ENCODE peak calls at places on chromosomes 6 and 20, in six cellular contexts. G, I, R, M, S and H are unnamed samples.

GRCh38 chr6:140546640-140547039 is 1172.2 kb upstream of the CITED2 start:
- DNase-seq in M (no peak), R (no peak), G (no peak), S (no peak), I (no peak), H (no peak)

GRCh38 chr6:33375143-33375649 is 16.4 kb upstream of the KIFC1 start:
- DNase-seq in M (peak), S (peak), I (no peak), G (no peak), R (no peak), H (no peak)

GRCh38 chr6:54327631-54328030 is 19.4 kb downstream of the TINAG start:
- DNase-seq in G (no peak), M (no peak), S (no peak), I (no peak), R (no peak), H (no peak)

GRCh38 chr20:60295214-60295613 is 337.0 kb downstream of the CDH26 start:
- DNase-seq in G (no peak), I (no peak), R (no peak), S (no peak), M (no peak), H (no peak)

GRCh38 chr6:583639-584038 is 73.3 kb downstream of the HUS1B start:
- DNase-seq in G (no peak), R (no peak), I (no peak), M (no peak), S (peak), H (no peak)

GRCh38 chr6:144063246-144063743 is 32.1 kb downstream of the SF3B5 start:
- DNase-seq in G (no peak), M (peak), R (peak), I (no peak), S (no peak), H (peak)

GRCh38 chr20:10731190-10731955 is 57.6 kb upstream of the JAG1 start:
- DNase-seq in I (no peak), G (no peak), R (no peak), S (peak), M (no peak), H (no peak)

GRCh38 chr20:7710440-7710839 is 229.8 kb downstream of the HAO1 start:
- DNase-seq in R (no peak), I (no peak), M (no peak), S (no peak), G (no peak), H (no peak)

GRCh38 chr6:34378470-34378869 is 14.0 kb downstream of the NUDT3 start:
- DNase-seq in R (no peak), G (no peak), I (no peak), S (no peak), M (no peak), H (no peak)

GRCh38 chr6:46930331-46930730 is 8.6 kb upstream of the ADGRF5 start:
- DNase-seq in M (no peak), R (no peak), G (no peak), S (no peak), I (no peak), H (no peak)

GRCh38 chr6:26045046-26045938 is 41.9 kb upstream of the HFE start:
- DNase-seq in M (peak), S (peak), G (peak), I (peak), R (peak), H (peak)

GRCh38 chr6:65979120-65979519 is 272.1 kb upstream of the EYS start:
- DNase-seq in G (no peak), I (no peak), M (no peak), S (no peak), R (no peak), H (no peak)

GRCh38 chr6:7468382-7469081 is 72.9 kb upstream of the DSP start:
- DNase-seq in I (no peak), G (no peak), R (no peak), M (no peak), S (no peak), H (no peak)

GRCh38 chr6:43923376-43924221 is 153.6 kb downstream of the VEGFA start:
- DNase-seq in I (no peak), R (no peak), M (no peak), S (no peak), G (no peak), H (no peak)

GRCh38 chr6:108027594-108027993 is 46.9 kb downstream of the OSTM1 start:
- DNase-seq in M (peak), R (no peak), G (no peak), I (no peak), S (peak), H (peak)

GRCh38 chr6:5498579-5498899 is 237.2 kb downstream of the FARS2 start:
- DNase-seq in G (no peak), S (no peak), M (no peak), I (no peak), R (no peak), H (no peak)

GRCh38 chr6:9140181-9140580 is 704.8 kb upstream of the SLC35B3 start:
- DNase-seq in R (no peak), G (no peak), I (no peak), S (peak), M (peak), H (peak)

GRCh38 chr6:83430606-83431544 is at the start of gene ME1:
- DNase-seq in R (peak), M (peak), G (no peak), S (peak), I (peak), H (peak)

GRCh38 chr6:139839506-139840156 is 465.2 kb upstream of the CITED2 start:
- DNase-seq in S (no peak), I (no peak), M (no peak), R (no peak), G (no peak), H (no peak)

GRCh38 chr6:8215631-8216030 is 113.3 kb upstream of the EEF1E1 start:
- DNase-seq in R (no peak), S (no peak), M (no peak), I (no peak), G (no peak), H (no peak)

GRCh38 chr6:31711233-31711632 is 3.9 kb upstream of the LY6G6D start:
- DNase-seq in G (no peak), M (peak), I (no peak), R (no peak), S (no peak), H (no peak)

GRCh38 chr6:1322725-1323219 is 10.9 kb downstream of the FOXQ1 start:
- DNase-seq in R (no peak), I (no peak), S (no peak), G (no peak), M (no peak), H (no peak)

GRCh38 chr6:119331676-119332286 is 17.8 kb downstream of the MAN1A1 start:
- DNase-seq in M (no peak), S (no peak), G (no peak), R (no peak), I (no peak), H (no peak)

GRCh38 chr6:130434174-130434873 is 68.5 kb downstream of the TMEM200A start:
- DNase-seq in G (no peak), M (no peak), R (no peak), S (no peak), I (no peak), H (no peak)

GRCh38 chr20:44287272-44288097 is 23.5 kb downstream of the FITM2 start:
- DNase-seq in G (no peak), M (peak), S (no peak), R (no peak), I (no peak), H (no peak)

GRCh38 chr6:162260024-162260423 is 467.5 kb downstream of the PRKN start:
- DNase-seq in S (no peak), I (no peak), R (no peak), G (no peak), M (no peak), H (no peak)

GRCh38 chr6:143286280-143286795 is 164.2 kb downstream of the ADAT2 start:
- DNase-seq in S (no peak), M (no peak), I (no peak), R (no peak), G (no peak), H (no peak)

GRCh38 chr20:38935285-38935684 is 9.1 kb downstream of the FAM83D start:
- DNase-seq in M (no peak), G (no peak), S (peak), R (no peak), I (no peak), H (no peak)

GRCh38 chr6:53043626-53044025 is 21.6 kb upstream of the FBXO9 start:
- DNase-seq in S (no peak), G (no peak), M (no peak), R (no peak), I (no peak), H (no peak)

GRCh38 chr20:47660983-47661711 is 124.1 kb downstream of the SULF2 start:
- DNase-seq in R (no peak), M (no peak), S (no peak), I (no peak), G (no peak), H (no peak)

GRCh38 chr20:34403908-34404307 is 40.8 kb downstream of the ITCH start:
- DNase-seq in S (no peak), M (no peak), I (no peak), G (no peak), R (peak), H (no peak)

GRCh38 chr6:84218091-84218490 is 9.4 kb downstream of the CEP162 start:
- DNase-seq in I (no peak), M (no peak), S (no peak), G (no peak), R (no peak), H (no peak)

GRCh38 chr6:1136856-1137255 is 175.0 kb upstream of the FOXQ1 start:
- DNase-seq in S (no peak), I (no peak), M (no peak), G (no peak), R (no peak), H (no peak)

GRCh38 chr6:11366934-11367637 is 134.6 kb upstream of the NEDD9 start:
- DNase-seq in G (no peak), S (no peak), M (no peak), R (no peak), I (no peak), H (no peak)

GRCh38 chr6:1334725-1335124 is 22.8 kb downstream of the FOXQ1 start:
- DNase-seq in G (no peak), S (no peak), I (no peak), M (peak), R (no peak), H (no peak)

GRCh38 chr6:127342946-127343752 is at the start of gene ECHDC1:
- DNase-seq in S (peak), R (peak), I (peak), M (peak), G (peak), H (peak)

GRCh38 chr20:45020236-45020886 is 54.0 kb downstream of the STK4 start:
- DNase-seq in S (no peak), R (no peak), G (no peak), I (no peak), M (peak), H (no peak)

GRCh38 chr20:45301824-45302251 is 4.8 kb upstream of the RBPJL start:
- DNase-seq in G (no peak), R (no peak), S (no peak), I (no peak), M (no peak), H (no peak)